ENCODE peak calls at places on chromosomes 3 and 15, in six cellular contexts. K is AG08396, S is NCI-H1092 treated with DMSO at 0.1 percent for 48 hours, X is occipital lobe, Z is anterior cingulate cortex, T is colonic mucosa. P is an unnamed sample.

GRCh38 chr3:191051037-191051436 is 148.0 kb upstream of the OSTN start:
- DNase-seq in K (peak; percentile 20), Z (no peak), X (no peak), T (no peak), S (peak; percentile 9), P (peak; percentile 7)

GRCh38 chr3:181610083-181610972 is 101.4 kb upstream of the SOX2 start:
- DNase-seq in X (no peak), K (no peak), S (no peak), Z (no peak), T (no peak), P (peak; percentile 70)

GRCh38 chr3:71549948-71550347 is 33.6 kb downstream of the FOXP1 start:
- DNase-seq in K (no peak), Z (no peak), X (no peak), S (no peak), T (no peak), P (no peak)

GRCh38 chr3:179929091-179929529 is 107.6 kb downstream of the PEX5L start:
- DNase-seq in X (peak; percentile 32), S (peak; percentile 80), K (peak; percentile 61), T (peak; percentile 30), Z (no peak), P (peak; percentile 85)

GRCh38 chr3:29565236-29565635 is 284.4 kb downstream of the RBMS3 start:
- DNase-seq in K (no peak), X (no peak), Z (no peak), S (no peak), T (no peak), P (no peak)

GRCh38 chr15:62413147-62413546 is 248.1 kb upstream of the C2CD4B start:
- DNase-seq in X (no peak), T (no peak), K (no peak), S (no peak), Z (no peak), P (no peak)

GRCh38 chr3:70856414-70857162 is 544.1 kb upstream of the MDFIC2 start:
- DNase-seq in Z (no peak), S (no peak), K (peak; percentile 12), T (no peak), X (no peak), P (no peak)

GRCh38 chr15:61681038-61681418 is 379.2 kb downstream of the VPS13C start:
- DNase-seq in T (no peak), X (no peak), K (no peak), Z (no peak), S (no peak), P (no peak)

GRCh38 chr15:70907784-70908471 is 15.3 kb downstream of the LRRC49 start:
- DNase-seq in Z (no peak), S (no peak), T (no peak), X (no peak), K (no peak), P (no peak)

GRCh38 chr15:56776839-56777238 is 43.5 kb upstream of the ZNF280D start:
- DNase-seq in X (no peak), S (no peak), T (no peak), Z (no peak), K (no peak), P (no peak)

GRCh38 chr15:52153900-52154895 is 37.0 kb downstream of the GNB5 start:
- DNase-seq in K (no peak), S (no peak), T (no peak), Z (no peak), X (no peak), P (no peak)

GRCh38 chr3:144963810-144964209 is 992.2 kb downstream of the DIPK2A start:
- DNase-seq in Z (no peak), S (no peak), K (no peak), X (no peak), T (no peak), P (no peak)

GRCh38 chr3:124318014-124318413 is 326.1 kb upstream of the ROPN1 start:
- DNase-seq in T (no peak), S (no peak), K (no peak), X (no peak), Z (no peak), P (no peak)

GRCh38 chr3:134351421-134351820 is 22.8 kb downstream of the AMOTL2 start:
- DNase-seq in Z (no peak), S (no peak), K (no peak), T (no peak), X (no peak), P (no peak)

GRCh38 chr3:166243511-166243910 is 406.3 kb upstream of the BCHE start:
- DNase-seq in S (no peak), Z (no peak), K (no peak), T (no peak), X (no peak), P (no peak)

GRCh38 chr3:30370681-30371271 is 235.6 kb upstream of the TGFBR2 start:
- DNase-seq in K (no peak), T (no peak), X (no peak), Z (no peak), S (no peak), P (no peak)

GRCh38 chr3:110562621-110563020 is 509.0 kb upstream of the NECTIN3 start:
- DNase-seq in Z (no peak), K (no peak), T (no peak), S (no peak), X (no peak), P (no peak)

GRCh38 chr15:25244731-25245585 is 193.9 kb downstream of the UBE3A start:
- DNase-seq in S (no peak), X (no peak), T (peak; percentile 12), K (no peak), Z (no peak), P (no peak)

GRCh38 chr15:92527197-92527596 is 128.4 kb downstream of the FAM174B start:
- DNase-seq in X (no peak), S (no peak), K (no peak), T (no peak), Z (no peak), P (no peak)

GRCh38 chr3:66615643-66616301 is 115.0 kb upstream of the LRIG1 start:
- DNase-seq in K (no peak), T (no peak), X (no peak), Z (no peak), S (no peak), P (no peak)

GRCh38 chr3:196990654-196991053 is 22.0 kb upstream of the PIGZ start:
- DNase-seq in Z (no peak), S (peak; percentile 5), X (no peak), T (no peak), K (no peak), P (no peak)